ENCODE peak calls at places on chromosomes 12 and 14, in four cellular contexts. Q is GM12878, W is HepG2, J is K562. H is an unnamed sample.

GRCh38 chr12:31008961-31009840 is 64.5 kb upstream of the DDX11 start:
- DNase-seq in Q (no peak), W (no peak), J (no peak), H (no peak)

GRCh38 chr12:83945871-83946270 is 966.7 kb downstream of the SLC6A15 start:
- DNase-seq in Q (no peak), W (peak), J (peak), H (no peak)

GRCh38 chr12:109737111-109737510 is 23.5 kb downstream of the FAM222A start:
- DNase-seq in Q (no peak), W (no peak), J (no peak), H (no peak)

GRCh38 chr12:31772186-31772585 is 43.4 kb upstream of the AMN1 start:
- DNase-seq in Q (no peak), W (no peak), J (no peak), H (no peak)

GRCh38 chr14:95258754-95259593 is 60.7 kb downstream of the CLMN start:
- DNase-seq in Q (no peak), W (no peak), J (no peak), H (no peak)

GRCh38 chr14:36661506-36662257 is at the start of gene PAX9:
- DNase-seq in Q (peak), W (peak), J (peak), H (peak)

GRCh38 chr14:94120667-94121335 is 8.6 kb downstream of the IFI27L2 start:
- DNase-seq in Q (no peak), W (no peak), J (no peak), H (no peak)

GRCh38 chr12:3542911-3543310 is 51.9 kb downstream of the PRMT8 start:
- DNase-seq in Q (no peak), W (peak), J (no peak), H (no peak)

GRCh38 chr14:102481791-102482238 is 27.8 kb downstream of the ANKRD9 start:
- DNase-seq in Q (no peak), W (peak), J (no peak), H (no peak)

GRCh38 chr12:108770963-108771362 is 39.6 kb upstream of the CORO1C start:
- DNase-seq in Q (no peak), W (no peak), J (no peak), H (no peak)

GRCh38 chr12:10607885-10608458 is 5.4 kb downstream of the MAGOHB start:
- DNase-seq in Q (no peak), W (no peak), J (peak), H (peak)

GRCh38 chr12:46409342-46409741 is 36.8 kb upstream of the SLC38A2 start:
- DNase-seq in Q (no peak), W (no peak), J (no peak), H (no peak)

GRCh38 chr12:3950714-3951320 is 77.6 kb upstream of the PARP11 start:
- DNase-seq in Q (no peak), W (no peak), J (no peak), H (no peak)

GRCh38 chr12:113103756-113104450 is 31.7 kb downstream of the RASAL1 start:
- DNase-seq in Q (no peak), W (peak), J (peak), H (no peak)

DNA sequence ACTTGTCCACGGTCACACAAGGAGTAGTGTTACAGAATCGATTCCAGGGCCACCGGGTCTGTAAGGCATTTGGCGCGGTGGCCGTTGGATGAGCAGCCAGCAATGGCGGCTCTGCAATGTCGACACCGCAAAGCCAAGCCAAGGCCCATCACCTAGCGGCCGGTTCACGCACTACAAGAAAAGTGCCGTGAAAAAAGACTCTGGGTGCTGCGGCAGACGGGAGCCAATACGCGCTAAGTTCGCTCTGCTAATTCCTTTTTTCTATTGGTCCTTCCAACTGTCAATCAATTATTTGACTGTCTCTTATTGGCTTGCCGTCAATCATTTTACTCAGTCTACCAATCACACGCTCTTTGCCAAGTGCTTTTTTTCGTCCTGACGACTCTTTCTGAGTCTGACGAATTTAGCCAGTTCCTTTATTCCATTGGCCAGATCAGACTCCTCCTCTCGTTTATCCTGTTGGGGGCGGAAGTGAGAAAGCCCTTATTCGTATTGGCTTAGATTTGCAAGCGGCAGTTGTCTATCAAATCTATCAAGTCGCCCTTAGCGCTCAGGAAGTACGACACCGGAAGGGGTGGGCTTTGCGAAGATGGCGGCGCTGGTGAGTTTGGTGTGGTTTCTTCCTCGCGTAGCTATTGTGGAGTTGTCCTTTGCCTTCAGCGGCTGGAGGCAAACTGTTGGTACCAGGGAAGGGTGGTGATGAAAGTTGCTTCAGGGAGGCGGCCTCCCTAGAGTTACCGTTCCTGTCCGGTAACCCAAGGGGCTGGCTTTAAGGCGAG is at the start of gene NGDN:
- DNase-seq in Q (peak), W (peak), J (peak), H (peak)
- TF ChIP-seq FOXK2 in Q (peak), W (peak), J (no peak), H (no peak)

GRCh38 chr14:72876710-72877063 is 17.2 kb downstream of the DPF3 start:
- DNase-seq in Q (no peak), W (no peak), J (no peak), H (no peak)
- TF ChIP-seq FOXM1 in Q (no peak), W (no peak), J (no peak), H (no peak)

GRCh38 chr12:128811806-128812205 is 12.0 kb downstream of the SLC15A4 start:
- DNase-seq in Q (no peak), W (no peak), J (no peak), H (no peak)

GRCh38 chr12:128808651-128809050 is 15.1 kb downstream of the SLC15A4 start:
- DNase-seq in Q (no peak), W (no peak), J (no peak), H (no peak)

GRCh38 chr12:128813392-128813791 is 10.4 kb downstream of the SLC15A4 start:
- DNase-seq in Q (no peak), W (no peak), J (no peak), H (no peak)

GRCh38 chr12:128807161-128807724 is 16.5 kb downstream of the SLC15A4 start:
- DNase-seq in Q (no peak), W (no peak), J (no peak), H (no peak)

GRCh38 chr12:128810182-128811127 is 13.3 kb downstream of the SLC15A4 start:
- DNase-seq in Q (peak), W (no peak), J (no peak), H (no peak)
- TF ChIP-seq FOXK2 in Q (no peak), W (no peak), J (no peak), H (no peak)

GRCh38 chr14:53742226-53742607 is 214.4 kb downstream of the BMP4 start:
- DNase-seq in Q (no peak), W (no peak), J (no peak), H (no peak)
- TF ChIP-seq FOXM1 in Q (no peak), W (no peak), J (no peak), H (no peak)

GRCh38 chr14:75515631-75515999 is 6.7 kb upstream of the BATF start:
- DNase-seq in Q (no peak), W (no peak), J (no peak), H (no peak)
- TF ChIP-seq FOXK2 in Q (no peak), W (no peak), J (no peak), H (no peak)

GRCh38 chr14:64064447-64064846 is 211.6 kb downstream of the SYNE2 start:
- DNase-seq in Q (no peak), W (peak), J (no peak), H (no peak)

GRCh38 chr14:64074961-64075619 is 219.1 kb downstream of the ESR2 start:
- DNase-seq in Q (no peak), W (no peak), J (no peak), H (no peak)

DNA sequence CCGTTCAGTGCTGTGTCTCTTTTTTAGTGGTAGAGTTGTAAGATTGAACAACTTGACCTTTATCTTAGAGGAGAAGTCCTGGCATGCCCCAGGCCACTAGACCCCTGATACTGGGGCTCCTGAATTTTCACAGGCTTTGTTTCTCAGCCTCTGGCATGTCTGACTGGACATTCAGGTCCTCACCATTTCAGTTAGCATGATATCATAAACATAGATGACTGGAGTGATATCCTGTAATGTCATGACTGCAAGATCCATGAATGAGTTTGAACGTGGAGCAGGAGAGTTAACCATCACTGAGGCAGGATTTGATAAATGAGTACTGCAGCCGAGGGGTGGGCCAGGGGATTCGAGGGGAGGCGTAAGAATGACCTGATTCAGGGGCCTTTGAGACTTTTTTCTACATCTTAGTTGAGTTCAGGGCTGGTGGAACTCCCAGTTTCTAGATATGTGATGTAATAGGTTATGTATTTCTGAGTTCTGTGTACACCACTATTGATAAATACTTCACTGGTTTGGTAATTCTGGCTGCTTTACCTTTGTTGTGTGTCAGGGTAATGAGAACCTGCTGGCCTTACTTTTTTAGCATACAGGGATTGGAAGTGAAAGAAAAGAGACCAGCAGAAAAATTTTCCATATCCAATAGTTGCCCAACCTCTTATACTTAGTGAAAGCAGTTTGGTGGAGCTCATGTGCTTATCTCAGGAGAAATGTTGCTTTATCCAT is 217.0 kb downstream of the SYNE2 start:
- DNase-seq in Q (no peak), W (no peak), J (no peak), H (no peak)
- TF ChIP-seq FOXM1 in Q (no peak), W (no peak), J (no peak), H (no peak)

GRCh38 chr14:72515779-72516770 is 377.8 kb downstream of the DPF3 start:
- DNase-seq in Q (no peak), W (no peak), J (no peak), H (no peak)
- TF ChIP-seq FOXK2 in Q (no peak), W (no peak), J (no peak), H (no peak)

GRCh38 chr14:105538481-105539049 is 12.2 kb downstream of the TMEM121 start:
- DNase-seq in Q (no peak), W (no peak), J (no peak), H (no peak)
- TF ChIP-seq FOXM1 in Q (no peak), W (no peak), J (no peak), H (no peak)

DNA sequence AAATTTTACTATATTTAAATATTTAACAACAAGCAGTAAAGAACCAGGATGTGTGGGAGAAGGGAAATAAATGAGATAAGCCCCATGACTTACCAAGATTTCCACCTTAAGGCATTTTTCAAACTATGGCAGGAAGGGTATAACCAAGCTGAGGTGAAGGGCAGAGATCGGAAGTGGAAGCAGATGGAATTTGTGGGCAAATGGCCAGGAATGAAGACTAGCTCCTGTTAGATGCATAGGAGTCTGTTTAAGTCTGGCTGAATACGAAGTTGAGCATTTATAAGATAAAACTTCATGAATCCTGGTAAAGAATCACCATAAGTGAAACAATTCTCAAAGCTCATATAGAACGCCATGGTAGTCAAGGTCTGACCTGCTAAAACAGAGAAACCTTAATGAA is 163.5 kb downstream of the DIO2 start:
- DNase-seq in Q (no peak), W (no peak), J (no peak), H (no peak)
- TF ChIP-seq FOXK2 in Q (no peak), W (no peak), J (no peak), H (no peak)

GRCh38 chr12:66932126-66932525 is 253.2 kb upstream of the GRIP1 start:
- DNase-seq in Q (no peak), W (no peak), J (no peak), H (no peak)
- TF ChIP-seq FOXM1 in Q (no peak), W (no peak), J (no peak), H (no peak)